ENCODE peak calls at places on chromosomes 3 and 15, in eight cellular contexts. One of them, this sample, is unnamed.

GRCh38 chr3:16146015-16146730 is 28.3 kb upstream of the GALNT15 start:
- DNase-seq in astrocyte of the spinal cord: no peak
- DNase-seq in posterior vena cava: no peak
- DNase-seq in heart right ventricle: no peak
- DNase-seq in DMS153: no peak
- DNase-seq in kidney: no peak
- DNase-seq in RKO: no peak
- DNase-seq in fibroblast of the conjunctiva: no peak
- DNase-seq in this sample: no peak

GRCh38 chr3:111923095-111923771 is 55.6 kb upstream of the ABHD10 start:
- DNase-seq in astrocyte of the spinal cord: no peak
- DNase-seq in posterior vena cava: no peak
- DNase-seq in heart right ventricle: no peak
- DNase-seq in DMS153: no peak
- DNase-seq in kidney: no peak
- DNase-seq in RKO: peak
- DNase-seq in fibroblast of the conjunctiva: no peak
- DNase-seq in this sample: no peak

GRCh38 chr3:12629560-12629959 is 34.4 kb downstream of the RAF1 start:
- DNase-seq in astrocyte of the spinal cord: peak
- DNase-seq in posterior vena cava: no peak
- DNase-seq in heart right ventricle: peak
- DNase-seq in DMS153: no peak
- DNase-seq in kidney: no peak
- DNase-seq in RKO: no peak
- DNase-seq in fibroblast of the conjunctiva: peak
- DNase-seq in this sample: no peak

GRCh38 chr3:126316515-126316939 is 40.7 kb downstream of the KLF15 start:
- DNase-seq in astrocyte of the spinal cord: no peak
- DNase-seq in posterior vena cava: peak
- DNase-seq in heart right ventricle: no peak
- DNase-seq in DMS153: no peak
- DNase-seq in kidney: peak
- DNase-seq in RKO: no peak
- DNase-seq in fibroblast of the conjunctiva: no peak
- DNase-seq in this sample: peak

GRCh38 chr15:62416535-62416934 is 251.4 kb upstream of the C2CD4B start:
- DNase-seq in astrocyte of the spinal cord: no peak
- DNase-seq in posterior vena cava: no peak
- DNase-seq in heart right ventricle: no peak
- DNase-seq in DMS153: no peak
- DNase-seq in kidney: no peak
- DNase-seq in RKO: no peak
- DNase-seq in fibroblast of the conjunctiva: no peak
- DNase-seq in this sample: no peak

GRCh38 chr3:64161481-64161952 is 63.7 kb downstream of the PRICKLE2 start:
- DNase-seq in astrocyte of the spinal cord: no peak
- DNase-seq in posterior vena cava: no peak
- DNase-seq in heart right ventricle: no peak
- DNase-seq in DMS153: peak
- DNase-seq in kidney: no peak
- DNase-seq in RKO: no peak
- DNase-seq in fibroblast of the conjunctiva: no peak
- DNase-seq in this sample: no peak

GRCh38 chr3:21754839-21755238 is 3.8 kb upstream of the ZNF385D start:
- DNase-seq in astrocyte of the spinal cord: no peak
- DNase-seq in posterior vena cava: no peak
- DNase-seq in heart right ventricle: no peak
- DNase-seq in DMS153: no peak
- DNase-seq in kidney: no peak
- DNase-seq in RKO: no peak
- DNase-seq in fibroblast of the conjunctiva: no peak
- DNase-seq in this sample: no peak

GRCh38 chr15:58551764-58552504 is 120.1 kb downstream of the LIPC start:
- DNase-seq in astrocyte of the spinal cord: peak
- DNase-seq in posterior vena cava: no peak
- DNase-seq in heart right ventricle: no peak
- DNase-seq in DMS153: no peak
- DNase-seq in kidney: no peak
- DNase-seq in RKO: no peak
- DNase-seq in fibroblast of the conjunctiva: peak
- DNase-seq in this sample: no peak

GRCh38 chr3:194664857-194665256 is 7.1 kb downstream of the LSG1 start:
- DNase-seq in astrocyte of the spinal cord: no peak
- DNase-seq in posterior vena cava: no peak
- DNase-seq in heart right ventricle: no peak
- DNase-seq in DMS153: no peak
- DNase-seq in kidney: no peak
- DNase-seq in RKO: peak
- DNase-seq in fibroblast of the conjunctiva: no peak
- DNase-seq in this sample: no peak

GRCh38 chr15:66842710-66843441 is 140.8 kb downstream of the SMAD6 start:
- DNase-seq in astrocyte of the spinal cord: peak
- DNase-seq in posterior vena cava: peak
- DNase-seq in heart right ventricle: peak
- DNase-seq in DMS153: no peak
- DNase-seq in kidney: peak
- DNase-seq in RKO: peak
- DNase-seq in fibroblast of the conjunctiva: peak
- DNase-seq in this sample: peak

GRCh38 chr15:31758126-31758525 is 272.2 kb upstream of the CHRNA7 start:
- DNase-seq in astrocyte of the spinal cord: no peak
- DNase-seq in posterior vena cava: no peak
- DNase-seq in heart right ventricle: peak
- DNase-seq in DMS153: peak
- DNase-seq in kidney: peak
- DNase-seq in RKO: peak
- DNase-seq in fibroblast of the conjunctiva: peak
- DNase-seq in this sample: no peak

GRCh38 chr3:79461129-79461792 is 306.5 kb downstream of the ROBO1 start:
- DNase-seq in astrocyte of the spinal cord: no peak
- DNase-seq in posterior vena cava: no peak
- DNase-seq in heart right ventricle: no peak
- DNase-seq in DMS153: no peak
- DNase-seq in kidney: no peak
- DNase-seq in RKO: no peak
- DNase-seq in fibroblast of the conjunctiva: peak
- DNase-seq in this sample: no peak

GRCh38 chr3:4543110-4543509 is 50.0 kb downstream of the ITPR1 start:
- DNase-seq in astrocyte of the spinal cord: no peak
- DNase-seq in posterior vena cava: no peak
- DNase-seq in heart right ventricle: no peak
- DNase-seq in DMS153: no peak
- DNase-seq in kidney: no peak
- DNase-seq in RKO: no peak
- DNase-seq in fibroblast of the conjunctiva: no peak
- DNase-seq in this sample: no peak

GRCh38 chr3:28791713-28792255 is 443.2 kb upstream of the AZI2 start:
- DNase-seq in astrocyte of the spinal cord: peak
- DNase-seq in posterior vena cava: no peak
- DNase-seq in heart right ventricle: no peak
- DNase-seq in DMS153: no peak
- DNase-seq in kidney: no peak
- DNase-seq in RKO: no peak
- DNase-seq in fibroblast of the conjunctiva: no peak
- DNase-seq in this sample: no peak

GRCh38 chr3:73561494-73561893 is 63.2 kb downstream of the PDZRN3 start:
- DNase-seq in astrocyte of the spinal cord: no peak
- DNase-seq in posterior vena cava: no peak
- DNase-seq in heart right ventricle: no peak
- DNase-seq in DMS153: no peak
- DNase-seq in kidney: no peak
- DNase-seq in RKO: no peak
- DNase-seq in fibroblast of the conjunctiva: no peak
- DNase-seq in this sample: no peak

GRCh38 chr15:52227456-52227855 is 36.3 kb upstream of the GNB5 start:
- DNase-seq in astrocyte of the spinal cord: peak
- DNase-seq in posterior vena cava: no peak
- DNase-seq in heart right ventricle: peak
- DNase-seq in DMS153: peak
- DNase-seq in kidney: peak
- DNase-seq in RKO: peak
- DNase-seq in fibroblast of the conjunctiva: peak
- DNase-seq in this sample: no peak

GRCh38 chr3:159804726-159805410 is 183.8 kb upstream of the IL12A start:
- DNase-seq in astrocyte of the spinal cord: peak
- DNase-seq in posterior vena cava: no peak
- DNase-seq in heart right ventricle: peak
- DNase-seq in DMS153: peak
- DNase-seq in kidney: peak
- DNase-seq in RKO: peak
- DNase-seq in fibroblast of the conjunctiva: peak
- DNase-seq in this sample: no peak

GRCh38 chr3:34111361-34111760 is 312.9 kb downstream of the PDCD6IP start:
- DNase-seq in astrocyte of the spinal cord: no peak
- DNase-seq in posterior vena cava: no peak
- DNase-seq in heart right ventricle: no peak
- DNase-seq in DMS153: no peak
- DNase-seq in kidney: no peak
- DNase-seq in RKO: no peak
- DNase-seq in fibroblast of the conjunctiva: no peak
- DNase-seq in this sample: no peak

GRCh38 chr3:105906834-105907233 is 38.0 kb upstream of the CBLB start:
- DNase-seq in astrocyte of the spinal cord: no peak
- DNase-seq in posterior vena cava: peak
- DNase-seq in heart right ventricle: peak
- DNase-seq in DMS153: peak
- DNase-seq in kidney: no peak
- DNase-seq in RKO: peak
- DNase-seq in fibroblast of the conjunctiva: peak
- DNase-seq in this sample: no peak

GRCh38 chr3:156024904-156025303 is 95.5 kb upstream of the KCNAB1 start:
- DNase-seq in astrocyte of the spinal cord: peak
- DNase-seq in posterior vena cava: no peak
- DNase-seq in heart right ventricle: no peak
- DNase-seq in DMS153: no peak
- DNase-seq in kidney: no peak
- DNase-seq in RKO: no peak
- DNase-seq in fibroblast of the conjunctiva: no peak
- DNase-seq in this sample: no peak

GRCh38 chr3:170490828-170491560 is 72.3 kb downstream of the CLDN11 start:
- DNase-seq in astrocyte of the spinal cord: no peak
- DNase-seq in posterior vena cava: no peak
- DNase-seq in heart right ventricle: no peak
- DNase-seq in DMS153: no peak
- DNase-seq in kidney: no peak
- DNase-seq in RKO: no peak
- DNase-seq in fibroblast of the conjunctiva: no peak
- DNase-seq in this sample: no peak

GRCh38 chr3:57169872-57170623 is 4.9 kb upstream of the IL17RD start:
- DNase-seq in astrocyte of the spinal cord: peak
- DNase-seq in posterior vena cava: peak
- DNase-seq in heart right ventricle: peak
- DNase-seq in DMS153: peak
- DNase-seq in kidney: peak
- DNase-seq in RKO: peak
- DNase-seq in fibroblast of the conjunctiva: peak
- DNase-seq in this sample: peak

GRCh38 chr3:80771085-80771484 is 990.4 kb downstream of the GBE1 start:
- DNase-seq in astrocyte of the spinal cord: peak
- DNase-seq in posterior vena cava: no peak
- DNase-seq in heart right ventricle: no peak
- DNase-seq in DMS153: no peak
- DNase-seq in kidney: no peak
- DNase-seq in RKO: no peak
- DNase-seq in fibroblast of the conjunctiva: peak
- DNase-seq in this sample: no peak

GRCh38 chr3:184563569-184563925 is 2.0 kb downstream of the EPHB3 start:
- DNase-seq in astrocyte of the spinal cord: no peak
- DNase-seq in posterior vena cava: no peak
- DNase-seq in heart right ventricle: no peak
- DNase-seq in DMS153: no peak
- DNase-seq in kidney: no peak
- DNase-seq in RKO: no peak
- DNase-seq in fibroblast of the conjunctiva: no peak
- DNase-seq in this sample: no peak

GRCh38 chr3:66441124-66441523 is 59.7 kb downstream of the LRIG1 start:
- DNase-seq in astrocyte of the spinal cord: peak
- DNase-seq in posterior vena cava: no peak
- DNase-seq in heart right ventricle: no peak
- DNase-seq in DMS153: no peak
- DNase-seq in kidney: no peak
- DNase-seq in RKO: no peak
- DNase-seq in fibroblast of the conjunctiva: no peak
- DNase-seq in this sample: no peak

GRCh38 chr15:100951965-100952364 is 32.8 kb downstream of the LRRK1 start:
- DNase-seq in astrocyte of the spinal cord: no peak
- DNase-seq in posterior vena cava: no peak
- DNase-seq in heart right ventricle: no peak
- DNase-seq in DMS153: no peak
- DNase-seq in kidney: no peak
- DNase-seq in RKO: no peak
- DNase-seq in fibroblast of the conjunctiva: no peak
- DNase-seq in this sample: no peak

GRCh38 chr3:59684766-59685165 is 634.9 kb upstream of the CFAP20DC start:
- DNase-seq in astrocyte of the spinal cord: no peak
- DNase-seq in posterior vena cava: no peak
- DNase-seq in heart right ventricle: no peak
- DNase-seq in DMS153: no peak
- DNase-seq in kidney: no peak
- DNase-seq in RKO: no peak
- DNase-seq in fibroblast of the conjunctiva: no peak
- DNase-seq in this sample: no peak

GRCh38 chr15:69983696-69984265 is 113.9 kb downstream of the TLE3 start:
- DNase-seq in astrocyte of the spinal cord: no peak
- DNase-seq in posterior vena cava: no peak
- DNase-seq in heart right ventricle: no peak
- DNase-seq in DMS153: no peak
- DNase-seq in kidney: no peak
- DNase-seq in RKO: no peak
- DNase-seq in fibroblast of the conjunctiva: no peak
- DNase-seq in this sample: no peak

GRCh38 chr3:56303508-56303907 is 164.8 kb downstream of the ERC2 start:
- DNase-seq in astrocyte of the spinal cord: peak
- DNase-seq in posterior vena cava: no peak
- DNase-seq in heart right ventricle: peak
- DNase-seq in DMS153: no peak
- DNase-seq in kidney: no peak
- DNase-seq in RKO: peak
- DNase-seq in fibroblast of the conjunctiva: peak
- DNase-seq in this sample: no peak

GRCh38 chr3:157921767-157922166 is 184.5 kb downstream of the SHOX2 start:
- DNase-seq in astrocyte of the spinal cord: no peak
- DNase-seq in posterior vena cava: no peak
- DNase-seq in heart right ventricle: no peak
- DNase-seq in DMS153: no peak
- DNase-seq in kidney: no peak
- DNase-seq in RKO: no peak
- DNase-seq in fibroblast of the conjunctiva: no peak
- DNase-seq in this sample: no peak

GRCh38 chr15:68578175-68578959 is 426 bp upstream of the CORO2B start:
- DNase-seq in astrocyte of the spinal cord: peak
- DNase-seq in posterior vena cava: peak
- DNase-seq in heart right ventricle: peak
- DNase-seq in DMS153: peak
- DNase-seq in kidney: peak
- DNase-seq in RKO: peak
- DNase-seq in fibroblast of the conjunctiva: peak
- DNase-seq in this sample: peak

GRCh38 chr3:198108756-198109155 is 148.7 kb downstream of the LMLN start:
- DNase-seq in astrocyte of the spinal cord: no peak
- DNase-seq in posterior vena cava: no peak
- DNase-seq in heart right ventricle: no peak
- DNase-seq in DMS153: no peak
- DNase-seq in kidney: no peak
- DNase-seq in RKO: no peak
- DNase-seq in fibroblast of the conjunctiva: no peak
- DNase-seq in this sample: no peak

GRCh38 chr15:48680841-48681240 is 35.3 kb upstream of the FBN1 start:
- DNase-seq in astrocyte of the spinal cord: peak
- DNase-seq in posterior vena cava: no peak
- DNase-seq in heart right ventricle: no peak
- DNase-seq in DMS153: no peak
- DNase-seq in kidney: no peak
- DNase-seq in RKO: peak
- DNase-seq in fibroblast of the conjunctiva: peak
- DNase-seq in this sample: no peak

GRCh38 chr3:56845505-56845904 is 43.8 kb upstream of the ARHGEF3 start:
- DNase-seq in astrocyte of the spinal cord: no peak
- DNase-seq in posterior vena cava: no peak
- DNase-seq in heart right ventricle: no peak
- DNase-seq in DMS153: no peak
- DNase-seq in kidney: no peak
- DNase-seq in RKO: no peak
- DNase-seq in fibroblast of the conjunctiva: no peak
- DNase-seq in this sample: no peak